ENCODE peak calls at places on chromosomes 11 and 22, in four cellular contexts. F is uterus, E is ovary, S is hepatocyte. T is an unnamed sample. For H3K4me1, the result is how much of the 10 kb centered on the place peaks cover.

GRCh38 chr11:110833033-110833484 is 120.8 kb upstream of the ARHGAP20 start:
- DNase-seq in F (no peak), E (no peak), S (no peak), T (no peak)

GRCh38 chr11:119320593-119321524 is 3.9 kb upstream of the MCAM start:
- DNase-seq in F (peak), E (peak), S (peak), T (peak)

GRCh38 chr11:66315921-66316811 is 678 bp downstream of the CD248 start:
- DNase-seq in F (peak), E (no peak), S (no peak), T (no peak)

GRCh38 chr22:24859587-24859986 is 53.6 kb downstream of the SGSM1 start:
- DNase-seq in F (no peak), E (no peak), S (no peak), T (no peak)

GRCh38 chr11:76159983-76160661 is 46.2 kb downstream of the WNT11 start:
- DNase-seq in F (no peak), E (no peak), S (no peak), T (no peak)

GRCh38 chr11:117286588-117286987 is 4.6 kb upstream of the BACE1-AS start:
- DNase-seq in F (no peak), E (no peak), S (no peak), T (no peak)

GRCh38 chr11:266676-267439 is 11.3 kb upstream of the NLRP6 start:
- DNase-seq in F (no peak), E (no peak), S (no peak), T (peak)

GRCh38 chr11:70443043-70444030 is 45.0 kb downstream of the CTTN start:
- DNase-seq in F (no peak), E (no peak), S (no peak), T (no peak)

GRCh38 chr22:28402539-28402938 is 277.1 kb downstream of the TTC28 start:
- DNase-seq in F (no peak), E (no peak), S (no peak), T (no peak)

GRCh38 chr11:62902932-62903331 is 18.2 kb downstream of the CHRM1 start:
- DNase-seq in F (no peak), E (no peak), S (no peak), T (no peak)

GRCh38 chr11:18707811-18708340 is 9.3 kb downstream of the TMEM86A start:
- DNase-seq in F (no peak), E (no peak), S (no peak), T (no peak)

GRCh38 chr11:134958336-134958640 is 546.2 kb upstream of the B3GAT1 start:
- DNase-seq in F (no peak), E (no peak), S (no peak), T (no peak)

GRCh38 chr11:125358254-125358840 is 137.7 kb downstream of the FEZ1 start:
- DNase-seq in F (no peak), E (no peak), S (no peak), T (no peak)

GRCh38 chr11:528166-528814 is 7.1 kb downstream of the HRAS start:
- DNase-seq in F (peak), E (no peak), S (peak), T (no peak)

GRCh38 chr22:50686794-50687193 is 14.2 kb downstream of the SHANK3 start:
- DNase-seq in F (no peak), E (no peak), S (no peak), T (no peak)
- H3K27ac ChIP-seq in F (no peak), E (no peak), S (no peak), T (no peak)

DNA sequence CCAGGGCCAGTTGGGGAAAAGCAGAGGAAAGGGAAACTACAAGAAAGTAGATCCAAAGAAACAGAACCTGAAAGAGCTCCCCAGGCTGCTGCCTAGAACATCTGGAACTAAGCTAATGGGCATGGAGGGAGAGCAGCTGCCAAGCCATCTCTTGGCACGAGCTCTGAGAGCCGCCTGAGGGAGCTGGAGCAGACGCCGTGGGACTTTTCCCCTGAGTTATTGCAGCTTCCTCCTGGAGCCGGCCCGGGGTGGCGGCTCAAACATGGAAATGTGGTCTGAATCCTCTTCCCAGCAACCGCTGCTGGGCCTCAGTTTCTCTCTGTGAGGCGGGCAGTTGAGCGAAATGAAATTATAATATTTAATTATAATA is 41.8 kb downstream of the LIF start:
- DNase-seq in F (peak), E (peak), S (peak), T (no peak)
- H3K4me1 ChIP-seq in F (under half), E (under half), S (half or more), T (under half)

DNA sequence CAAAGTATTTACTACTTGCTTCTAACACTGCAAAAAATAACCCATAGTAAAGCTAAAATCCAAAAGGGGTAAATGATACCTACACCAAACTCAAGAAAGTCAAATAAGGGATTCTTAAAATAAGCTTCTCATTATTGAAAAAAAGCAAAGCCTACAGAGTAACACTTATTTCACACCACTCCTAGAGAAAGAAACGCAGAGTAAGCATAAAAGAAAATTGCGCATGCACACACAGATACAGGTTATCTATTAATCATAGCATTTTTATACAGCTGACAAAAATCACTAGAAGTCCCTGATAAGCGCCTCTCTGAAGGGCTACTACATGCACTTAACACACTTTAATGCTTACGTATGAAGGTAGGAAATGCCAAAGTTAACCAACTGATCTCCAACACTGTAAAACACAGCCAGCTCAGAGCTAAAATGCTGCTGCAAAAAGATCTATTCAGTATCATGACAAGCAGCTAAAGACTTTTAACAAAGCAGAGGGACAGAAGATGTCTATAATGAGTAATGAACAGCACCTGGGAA is 14.0 kb downstream of the RBFOX2 start:
- DNase-seq in F (no peak), E (no peak), S (no peak), T (no peak)
- H3K27ac ChIP-seq in F (no peak), E (no peak), S (no peak), T (no peak)

GRCh38 chr22:19120829-19121630 is 1.2 kb downstream of the DGCR2 start:
- DNase-seq in F (no peak), E (no peak), S (peak), T (no peak)
- H3K4me1 ChIP-seq in F (under half), E (under half), S (under half), T (half or more)

GRCh38 chr22:47918276-47918928 is 1156.0 kb downstream of the TBC1D22A start:
- DNase-seq in F (no peak), E (no peak), S (no peak), T (no peak)
- H3K27ac ChIP-seq in F (no peak), E (no peak), S (no peak), T (no peak)

GRCh38 chr11:61886643-61887042 is 4.7 kb downstream of the FADS3 start:
- DNase-seq in F (no peak), E (no peak), S (no peak), T (no peak)

GRCh38 chr11:61883947-61884346 is 7.4 kb downstream of the FADS3 start:
- DNase-seq in F (no peak), E (no peak), S (no peak), T (no peak)

GRCh38 chr11:61888043-61888442 is 3.3 kb downstream of the FADS3 start:
- DNase-seq in F (peak), E (peak), S (no peak), T (no peak)

GRCh38 chr11:61885166-61885778 is 6.1 kb downstream of the FADS3 start:
- DNase-seq in F (no peak), E (no peak), S (no peak), T (no peak)

GRCh38 chr11:61885784-61886580 is 5.4 kb downstream of the FADS3 start:
- DNase-seq in F (no peak), E (no peak), S (no peak), T (no peak)
- H3K4me1 ChIP-seq in F (under half), E (under half), S (under half), T (under half)

GRCh38 chr22:37599161-37599560 is 9.5 kb upstream of the GGA1 start:
- DNase-seq in F (no peak), E (no peak), S (no peak), T (no peak)

GRCh38 chr22:37604875-37605274 is 3.8 kb upstream of the GGA1 start:
- DNase-seq in F (no peak), E (no peak), S (no peak), T (peak)

GRCh38 chr22:37604074-37604473 is 4.6 kb upstream of the GGA1 start:
- DNase-seq in F (no peak), E (no peak), S (no peak), T (no peak)

GRCh38 chr22:37601203-37601539 is 7.5 kb upstream of the GGA1 start:
- DNase-seq in F (no peak), E (no peak), S (no peak), T (no peak)

GRCh38 chr22:37601540-37602442 is 6.8 kb upstream of the GGA1 start:
- DNase-seq in F (no peak), E (no peak), S (peak), T (no peak)
- H3K27ac ChIP-seq in F (no peak), E (no peak), S (peak), T (no peak)

GRCh38 chr11:13682212-13682611 is 13.7 kb downstream of the FAR1 start:
- DNase-seq in F (no peak), E (no peak), S (no peak), T (no peak)
- H3K4me1 ChIP-seq in F (under half), E (under half), S (under half), T (under half)

GRCh38 chr22:31162015-31162765 is 2.2 kb downstream of the RNF185 start:
- DNase-seq in F (no peak), E (no peak), S (no peak), T (no peak)
- H3K27ac ChIP-seq in F (peak), E (no peak), S (no peak), T (no peak)

GRCh38 chr11:3866206-3866605 is 10.7 kb downstream of the STIM1 start:
- DNase-seq in F (no peak), E (no peak), S (no peak), T (no peak)
- H3K4me1 ChIP-seq in F (under half), E (under half), S (under half), T (half or more)

T was measured in effector memory CD4-positive, alpha-beta T cell.